ENCODE peak calls at places on chromosomes 5 and 9, in five cellular contexts. F is CD4-positive, alpha-beta T cell; L is stomach; C is right lobe of liver; R is prostate gland. E is an unnamed sample.

GRCh38 chr9:8365029-8365428 is 565.5 kb upstream of the DMAC1 start:
- DNase-seq in R (no peak), C (no peak), L (no peak), F (no peak), E (no peak)

GRCh38 chr9:36874921-36875320 is 159.1 kb downstream of the PAX5 start:
- DNase-seq in L (no peak), R (no peak), F (no peak), C (peak; percentile 27), E (no peak)

GRCh38 chr9:131709741-131710499 is 30.0 kb downstream of the RAPGEF1 start:
- DNase-seq in L (no peak), F (peak; percentile 61), R (no peak), C (no peak), E (peak; percentile 42)

GRCh38 chr5:172603425-172603824 is 37.6 kb upstream of the NEURL1B start:
- DNase-seq in C (no peak), F (no peak), L (no peak), R (no peak), E (no peak)

GRCh38 chr9:121755581-121755980 is 104.1 kb downstream of the DAB2IP start:
- DNase-seq in R (no peak), C (no peak), F (no peak), L (no peak), E (no peak)

GRCh38 chr5:73701566-73701965 is 75.6 kb downstream of the ARHGEF28 start:
- DNase-seq in C (no peak), R (no peak), L (no peak), F (no peak), E (no peak)

GRCh38 chr9:77092536-77092935 is 73.1 kb downstream of the FOXB2 start:
- DNase-seq in R (no peak), L (no peak), C (no peak), F (no peak), E (no peak)

GRCh38 chr5:139795074-139796001 is at the start of gene PSD2:
- DNase-seq in R (peak; percentile 35), C (no peak), F (no peak), L (peak; percentile 39), E (no peak)

GRCh38 chr9:116381350-116381749 is 227.8 kb downstream of the PAPPA start:
- DNase-seq in R (no peak), L (no peak), C (no peak), F (no peak), E (no peak)

GRCh38 chr5:57435701-57436134 is 46.9 kb downstream of the ACTBL2 start:
- DNase-seq in C (no peak), F (no peak), L (peak; percentile 59), R (no peak), E (no peak)

GRCh38 chr5:38922199-38922598 is 76.4 kb downstream of the OSMR start:
- DNase-seq in F (peak; percentile 12), R (peak; percentile 55), C (no peak), L (peak; percentile 60), E (no peak)

GRCh38 chr5:40551706-40552557 is 127.8 kb upstream of the PTGER4 start:
- DNase-seq in R (peak; percentile 55), C (no peak), F (no peak), L (no peak), E (no peak)

GRCh38 chr9:38687992-38688391 is 31.9 kb downstream of the FAM240B start:
- DNase-seq in L (no peak), R (no peak), C (no peak), F (no peak), E (no peak)

GRCh38 chr9:81600631-81601030 is 88.7 kb downstream of the TLE1 start:
- DNase-seq in F (no peak), C (no peak), L (no peak), R (no peak), E (no peak)

GRCh38 chr5:79407591-79407990 is 106.3 kb downstream of the HOMER1 start:
- DNase-seq in F (no peak), C (no peak), L (no peak), R (no peak), E (no peak)

GRCh38 chr9:7936201-7936600 is 136.6 kb upstream of the DMAC1 start:
- DNase-seq in R (no peak), F (no peak), C (no peak), L (no peak), E (no peak)

GRCh38 chr9:70053864-70054263 is 10.2 kb downstream of the MAMDC2 start:
- DNase-seq in F (no peak), L (no peak), C (no peak), R (peak; percentile 79), E (no peak)

GRCh38 chr9:97475079-97475478 is 26.4 kb upstream of the TMOD1 start:
- DNase-seq in R (no peak), F (no peak), C (no peak), L (no peak), E (no peak)

GRCh38 chr9:116661037-116661954 is 25.8 kb upstream of the TRIM32 start:
- DNase-seq in F (no peak), C (no peak), R (peak; percentile 12), L (peak; percentile 31), E (no peak)

GRCh38 chr5:62506659-62507460 is 71.8 kb upstream of the LRRC70 start:
- DNase-seq in L (no peak), F (no peak), R (no peak), C (no peak), E (no peak)

GRCh38 chr9:136361047-136361756 is 2.3 kb downstream of the DNLZ start:
- DNase-seq in R (no peak), L (no peak), F (no peak), C (no peak), E (no peak)

GRCh38 chr5:17891881-17892280 is 257.6 kb downstream of the TAF11L14 start:
- DNase-seq in C (no peak), F (no peak), L (no peak), R (no peak), E (no peak)

GRCh38 chr5:17882760-17883488 is 248.7 kb downstream of the TAF11L14 start:
- DNase-seq in F (no peak), C (no peak), R (peak; percentile 10), L (no peak), E (no peak)

GRCh38 chr5:17890501-17890900 is 256.2 kb downstream of the TAF11L14 start:
- DNase-seq in L (no peak), R (no peak), F (no peak), C (no peak), E (no peak)

DNA sequence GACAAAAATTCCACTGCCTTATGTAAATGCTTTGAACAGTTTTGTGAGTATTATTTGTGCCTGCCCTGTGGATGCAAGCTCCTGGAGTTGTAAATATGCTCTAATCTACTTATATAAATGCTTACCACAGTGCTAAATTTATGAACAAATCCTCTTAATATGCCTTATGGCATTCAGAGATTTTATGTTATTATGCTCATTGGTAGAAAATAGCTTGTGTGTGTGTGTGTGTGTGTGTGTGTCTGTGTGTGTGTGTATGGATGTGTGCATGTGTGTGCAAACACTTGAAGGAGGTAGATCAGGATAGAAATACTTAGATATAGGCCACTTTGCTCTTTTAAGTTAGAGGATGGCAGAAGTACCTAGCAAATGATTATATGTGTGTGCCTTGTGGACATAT is 253.9 kb downstream of the TAF11L14 start:
- DNase-seq in L (no peak), F (no peak), R (no peak), C (no peak), E (no peak)
- H3K9me3 ChIP-seq in L (peaks cover 5% of the 10 kb centered on the region), F (no peaks in the 10 kb centered on the region), R (no peaks in the 10 kb centered on the region), C (no peaks in the 10 kb centered on the region), E (no peaks in the 10 kb centered on the region)

DNA sequence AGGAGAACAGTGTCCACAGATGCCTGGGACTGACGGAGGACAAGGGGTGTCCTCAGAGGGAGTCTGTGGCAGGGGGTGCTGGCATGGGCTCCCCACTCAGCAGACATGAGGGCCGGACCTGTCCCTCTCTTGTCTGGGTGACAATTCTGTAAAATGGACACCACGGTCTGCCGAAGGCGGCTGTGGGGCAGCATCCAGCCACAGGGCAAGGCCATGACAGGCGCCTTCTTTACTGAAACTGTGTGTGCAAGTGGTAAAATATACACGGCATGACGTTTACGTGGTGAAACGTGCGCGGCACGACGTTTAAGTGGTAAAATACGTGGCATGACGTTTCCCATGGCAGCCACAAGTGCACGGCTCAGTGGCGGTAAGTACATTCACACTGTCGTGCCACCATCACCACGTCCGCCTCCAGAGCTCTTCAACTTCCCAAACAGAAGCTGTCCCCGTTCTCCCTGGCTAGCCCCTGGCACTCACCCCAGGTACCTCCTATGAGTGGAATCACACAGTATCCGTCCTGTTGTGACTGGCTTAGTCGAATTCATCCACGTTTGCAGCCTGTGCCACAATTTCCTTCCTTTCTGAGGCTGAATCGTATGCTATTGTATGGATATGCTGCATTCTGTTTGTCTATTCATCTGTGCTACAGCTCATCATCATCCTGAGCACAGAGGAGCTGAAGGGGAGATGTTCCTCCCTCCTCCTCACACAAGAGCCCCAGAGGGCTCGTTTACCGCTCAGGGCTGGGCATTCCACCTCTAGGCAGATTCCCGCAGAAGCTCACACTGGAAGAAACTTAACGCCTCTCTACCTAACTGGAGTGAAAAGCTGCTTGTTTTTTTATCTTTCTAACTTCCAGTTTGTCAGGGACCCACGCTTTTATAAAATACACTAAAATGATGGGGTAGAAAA is 52.5 kb downstream of the COL23A1 start:
- DNase-seq in R (no peak), F (no peak), C (no peak), L (no peak), E (no peak)
- H3K9me3 ChIP-seq in R (no peaks in the 10 kb centered on the region), F (no peaks in the 10 kb centered on the region), C (no peaks in the 10 kb centered on the region), L (no peaks in the 10 kb centered on the region), E (no peaks in the 10 kb centered on the region)

DNA sequence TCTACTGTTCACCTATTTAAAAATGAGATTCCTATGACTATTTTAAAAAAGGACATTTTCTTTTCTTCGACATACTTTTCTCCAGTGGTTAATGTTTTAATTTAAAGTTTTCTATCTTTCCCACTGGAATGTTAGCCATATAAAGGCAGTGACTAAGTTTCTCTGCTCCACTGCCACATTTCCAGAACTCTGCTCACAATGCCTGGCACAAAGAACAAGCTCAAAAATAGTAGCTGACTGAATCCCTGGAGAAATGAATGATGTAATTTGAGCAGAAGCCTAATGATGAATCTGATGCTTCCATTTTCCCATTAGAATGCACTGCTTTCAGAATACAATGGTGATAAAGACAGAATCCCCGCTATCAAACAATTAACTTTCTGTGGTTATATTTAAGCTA is 817.8 kb downstream of the MTRR start:
- DNase-seq in F (no peak), L (no peak), C (no peak), R (no peak), E (no peak)
- H3K9me3 ChIP-seq in F (no peaks in the 10 kb centered on the region), L (no peaks in the 10 kb centered on the region), C (no peaks in the 10 kb centered on the region), R (no peaks in the 10 kb centered on the region), E (peaks cover 3% of the 10 kb centered on the region)

GRCh38 chr5:146039420-146039819 is 66.0 kb downstream of the PLAC8L1 start:
- DNase-seq in L (no peak), F (no peak), R (no peak), C (no peak), E (no peak)
- H3K9me3 ChIP-seq in L (no peaks in the 10 kb centered on the region), F (no peaks in the 10 kb centered on the region), R (no peaks in the 10 kb centered on the region), C (no peaks in the 10 kb centered on the region), E (no peaks in the 10 kb centered on the region)

GRCh38 chr5:141269195-141269594 is 24.0 kb downstream of the PCDHB15 start:
- DNase-seq in F (no peak), R (no peak), C (no peak), L (no peak), E (no peak)

GRCh38 chr5:141272906-141273305 is 27.7 kb downstream of the PCDHB15 start:
- DNase-seq in R (no peak), C (no peak), L (no peak), F (no peak), E (no peak)
- H3K9me3 ChIP-seq in R (no peaks in the 10 kb centered on the region), C (no peaks in the 10 kb centered on the region), L (peaks cover 100% of the 10 kb centered on the region), F (peaks cover 93% of the 10 kb centered on the region), E (peaks cover 14% of the 10 kb centered on the region)

E was measured in T-helper 17 cell.